ENCODE peak calls at places on chromosomes 12 and 14, in four cellular contexts. One of them, this sample, is unnamed.

GRCh38 chr14:96351986-96352385 is 11.2 kb downstream of the ATG2B start:
- DNase-seq in uterus: no peak
- DNase-seq in DND-41: no peak
- DNase-seq in left ventricle myocardium inferior: no peak
- DNase-seq in this sample: no peak

GRCh38 chr12:13125996-13126395 is 22.5 kb upstream of the GSG1 start:
- DNase-seq in uterus: no peak
- DNase-seq in left ventricle myocardium inferior: no peak
- DNase-seq in DND-41: no peak
- DNase-seq in this sample: no peak

GRCh38 chr14:55715889-55716288 is 135.9 kb downstream of the KTN1 start:
- DNase-seq in uterus: no peak
- DNase-seq in DND-41: no peak
- DNase-seq in left ventricle myocardium inferior: no peak
- DNase-seq in this sample: no peak

GRCh38 chr12:74538491-74539258 is 1.0 kb downstream of the ATXN7L3B start:
- DNase-seq in DND-41: peak
- DNase-seq in uterus: no peak
- DNase-seq in left ventricle myocardium inferior: no peak
- DNase-seq in this sample: no peak

GRCh38 chr12:113837059-113837458 is 129.1 kb downstream of the RBM19 start:
- DNase-seq in uterus: no peak
- DNase-seq in DND-41: no peak
- DNase-seq in left ventricle myocardium inferior: no peak
- DNase-seq in this sample: no peak

GRCh38 chr12:59122784-59123183 is 202.5 kb upstream of the LRIG3 start:
- DNase-seq in left ventricle myocardium inferior: no peak
- DNase-seq in uterus: no peak
- DNase-seq in DND-41: no peak
- DNase-seq in this sample: no peak

GRCh38 chr14:51167587-51168219 is 72.3 kb upstream of the TMX1 start:
- DNase-seq in uterus: no peak
- DNase-seq in left ventricle myocardium inferior: no peak
- DNase-seq in DND-41: no peak
- DNase-seq in this sample: no peak

GRCh38 chr12:2959194-2959507 is at the start of gene TEAD4:
- DNase-seq in DND-41: no peak
- DNase-seq in left ventricle myocardium inferior: peak
- DNase-seq in uterus: peak
- DNase-seq in this sample: no peak

GRCh38 chr14:52077261-52077984 is 8.6 kb upstream of the NID2 start:
- DNase-seq in DND-41: no peak
- DNase-seq in left ventricle myocardium inferior: no peak
- DNase-seq in uterus: no peak
- DNase-seq in this sample: no peak

GRCh38 chr14:104360522-104360921 is 219.0 kb upstream of the C14orf180 start:
- DNase-seq in uterus: no peak
- DNase-seq in left ventricle myocardium inferior: no peak
- DNase-seq in DND-41: no peak
- DNase-seq in this sample: peak

GRCh38 chr14:60807971-60808370 is 73.4 kb downstream of the MNAT1 start:
- DNase-seq in DND-41: no peak
- DNase-seq in left ventricle myocardium inferior: no peak
- DNase-seq in uterus: no peak
- DNase-seq in this sample: no peak

GRCh38 chr12:132026061-132026795 is 76.5 kb downstream of the EP400 start:
- DNase-seq in DND-41: no peak
- DNase-seq in uterus: no peak
- DNase-seq in left ventricle myocardium inferior: no peak
- DNase-seq in this sample: no peak

GRCh38 chr14:89915114-89915878 is 39.2 kb downstream of the EFCAB11 start:
- DNase-seq in uterus: peak
- DNase-seq in left ventricle myocardium inferior: peak
- DNase-seq in DND-41: peak
- DNase-seq in this sample: no peak

GRCh38 chr14:80504781-80505180 is 293.5 kb upstream of the DIO2 start:
- DNase-seq in DND-41: no peak
- DNase-seq in uterus: no peak
- DNase-seq in left ventricle myocardium inferior: no peak
- DNase-seq in this sample: no peak

GRCh38 chr12:26123482-26123980 is 1.3 kb downstream of the BHLHE41 start:
- DNase-seq in DND-41: no peak
- DNase-seq in left ventricle myocardium inferior: no peak
- DNase-seq in uterus: no peak
- DNase-seq in this sample: no peak

GRCh38 chr12:22409071-22409951 is 74.8 kb upstream of the ST8SIA1 start:
- DNase-seq in DND-41: no peak
- DNase-seq in left ventricle myocardium inferior: no peak
- DNase-seq in uterus: no peak
- DNase-seq in this sample: no peak

GRCh38 chr12:21940972-21941521 is at the start of gene ABCC9:
- DNase-seq in DND-41: no peak
- DNase-seq in left ventricle myocardium inferior: peak
- DNase-seq in uterus: peak
- DNase-seq in this sample: peak

GRCh38 chr14:91897121-91897701 is 29.9 kb upstream of the TC2N start:
- DNase-seq in DND-41: no peak
- DNase-seq in uterus: peak
- DNase-seq in left ventricle myocardium inferior: peak
- DNase-seq in this sample: peak
- H3K27ac ChIP-seq in DND-41: no peak
- H3K27ac ChIP-seq in uterus: peak
- H3K27ac ChIP-seq in left ventricle myocardium inferior: peak
- H3K27ac ChIP-seq in this sample: peak

GRCh38 chr12:1546931-1547640 is 47.3 kb downstream of the FBXL14 start:
- DNase-seq in uterus: no peak
- DNase-seq in DND-41: no peak
- DNase-seq in left ventricle myocardium inferior: no peak
- DNase-seq in this sample: no peak

GRCh38 chr12:1542599-1542998 is 51.8 kb downstream of the FBXL14 start:
- DNase-seq in uterus: no peak
- DNase-seq in left ventricle myocardium inferior: no peak
- DNase-seq in DND-41: no peak
- DNase-seq in this sample: no peak

GRCh38 chr12:1540690-1541089 is 53.7 kb downstream of the FBXL14 start:
- DNase-seq in DND-41: no peak
- DNase-seq in uterus: no peak
- DNase-seq in left ventricle myocardium inferior: no peak
- DNase-seq in this sample: no peak

GRCh38 chr12:1544991-1545700 is 49.2 kb downstream of the FBXL14 start:
- DNase-seq in left ventricle myocardium inferior: peak
- DNase-seq in uterus: no peak
- DNase-seq in DND-41: no peak
- DNase-seq in this sample: no peak
- TF ChIP-seq CTCF in left ventricle myocardium inferior: peak
- TF ChIP-seq CTCF in uterus: no peak
- TF ChIP-seq CTCF in DND-41: peak
- TF ChIP-seq CTCF in this sample: peak

DNA sequence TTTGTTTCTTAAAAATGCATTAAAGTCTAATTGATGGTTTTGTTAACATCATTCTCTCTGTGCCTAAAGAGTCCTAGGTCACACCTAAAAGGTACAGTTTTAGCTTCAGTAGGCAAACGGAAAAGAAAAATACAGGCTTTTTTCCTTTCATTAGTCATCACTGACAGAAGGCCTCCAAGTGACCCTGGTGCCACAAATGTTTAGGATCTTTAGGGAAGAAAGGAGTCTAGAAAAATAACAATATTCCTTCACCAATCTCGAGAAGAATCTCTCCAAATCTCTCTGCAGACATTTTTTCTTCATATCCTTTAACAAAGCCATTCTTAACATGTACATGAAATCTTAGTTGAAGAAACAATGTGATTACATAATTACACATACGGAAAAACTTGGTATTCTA is 2.0 kb downstream of the DENND5B start:
- DNase-seq in uterus: no peak
- DNase-seq in DND-41: no peak
- DNase-seq in left ventricle myocardium inferior: no peak
- DNase-seq in this sample: no peak
- H3K4me3 ChIP-seq in uterus: peak
- H3K4me3 ChIP-seq in DND-41: no peak
- H3K4me3 ChIP-seq in left ventricle myocardium inferior: peak
- H3K4me3 ChIP-seq in this sample: peak

GRCh38 chr12:52992699-52993557 is 13.3 kb upstream of the EIF4B start:
- DNase-seq in uterus: no peak
- DNase-seq in DND-41: no peak
- DNase-seq in left ventricle myocardium inferior: no peak
- DNase-seq in this sample: no peak
- H3K27ac ChIP-seq in uterus: no peak
- H3K27ac ChIP-seq in DND-41: no peak
- H3K27ac ChIP-seq in left ventricle myocardium inferior: no peak
- H3K27ac ChIP-seq in this sample: no peak

GRCh38 chr12:14186193-14186502 is 179.3 kb upstream of the ATF7IP start:
- DNase-seq in DND-41: no peak
- DNase-seq in left ventricle myocardium inferior: no peak
- DNase-seq in uterus: no peak
- DNase-seq in this sample: no peak
- TF ChIP-seq CTCF in DND-41: no peak
- TF ChIP-seq CTCF in left ventricle myocardium inferior: no peak
- TF ChIP-seq CTCF in uterus: no peak
- TF ChIP-seq CTCF in this sample: no peak

DNA sequence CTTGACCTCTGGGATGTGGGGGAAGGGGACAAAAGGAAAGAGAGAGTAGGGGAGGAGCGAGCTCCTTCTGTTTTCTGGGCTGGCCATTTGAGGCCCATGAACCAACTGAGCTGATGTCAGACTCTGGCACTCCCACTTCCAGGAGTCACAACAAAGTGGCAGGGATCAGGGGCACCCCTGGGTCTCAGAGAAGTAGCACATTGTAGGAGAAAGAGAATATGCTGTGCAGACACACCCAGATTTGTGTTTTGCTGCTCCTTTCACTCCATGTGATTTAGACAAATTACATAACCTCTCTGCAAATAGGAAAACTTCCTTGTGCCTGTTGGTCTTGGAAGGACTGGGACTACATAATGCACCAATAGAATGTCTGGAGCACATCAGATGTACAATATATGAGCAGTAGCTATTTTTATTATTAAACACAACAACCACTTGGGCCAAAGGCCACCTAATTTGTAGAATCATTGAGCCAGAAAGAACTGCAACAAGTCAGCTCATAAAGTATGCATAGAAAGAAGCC is 265.5 kb downstream of the ZFP36L1 start:
- DNase-seq in uterus: no peak
- DNase-seq in DND-41: no peak
- DNase-seq in left ventricle myocardium inferior: no peak
- DNase-seq in this sample: no peak
- H3K4me3 ChIP-seq in uterus: no peak
- H3K4me3 ChIP-seq in DND-41: no peak
- H3K4me3 ChIP-seq in left ventricle myocardium inferior: no peak
- H3K4me3 ChIP-seq in this sample: no peak

DNA sequence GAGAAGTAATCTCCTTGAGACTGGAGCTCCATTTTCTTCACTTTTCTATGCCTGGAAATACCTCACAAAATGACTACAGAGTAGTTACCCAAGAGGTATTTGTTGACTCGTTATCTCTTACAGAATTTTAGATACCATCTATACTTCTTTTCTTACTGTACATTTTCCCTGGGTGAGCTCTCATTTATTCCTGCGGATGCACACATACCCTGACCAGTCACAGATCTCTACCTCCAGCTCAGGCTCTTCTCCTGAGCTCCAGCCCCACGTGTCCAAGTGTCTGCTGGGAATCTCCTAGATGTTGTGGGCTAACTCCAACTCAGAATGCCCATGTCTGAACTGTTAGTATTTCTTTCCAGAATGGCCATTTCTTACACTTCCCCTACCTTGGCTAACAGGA is 403.1 kb downstream of the RAD51B start:
- DNase-seq in uterus: no peak
- DNase-seq in left ventricle myocardium inferior: no peak
- DNase-seq in DND-41: no peak
- DNase-seq in this sample: no peak
- H3K27ac ChIP-seq in uterus: peak
- H3K27ac ChIP-seq in left ventricle myocardium inferior: no peak
- H3K27ac ChIP-seq in DND-41: no peak
- H3K27ac ChIP-seq in this sample: no peak

GRCh38 chr14:72291908-72292688 is 359.9 kb downstream of the RGS6 start:
- DNase-seq in left ventricle myocardium inferior: no peak
- DNase-seq in DND-41: peak
- DNase-seq in uterus: no peak
- DNase-seq in this sample: no peak

DNA sequence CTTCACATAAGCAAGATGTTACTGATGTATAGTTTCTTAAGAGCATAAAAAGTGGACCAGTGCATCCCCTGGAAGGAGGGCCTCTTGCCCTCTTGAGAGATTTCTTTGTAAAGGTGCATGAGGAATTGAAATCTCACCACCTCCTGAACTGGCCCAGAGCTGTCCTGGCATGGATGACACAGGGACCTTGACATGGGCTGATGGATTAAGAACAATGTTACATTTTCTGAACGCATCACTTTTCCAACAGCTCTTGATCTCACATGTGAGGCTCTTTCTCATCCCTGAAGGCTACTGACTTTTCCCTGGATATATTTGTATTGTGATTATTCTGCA is 360.4 kb downstream of the RGS6 start:
- DNase-seq in uterus: no peak
- DNase-seq in left ventricle myocardium inferior: no peak
- DNase-seq in DND-41: no peak
- DNase-seq in this sample: no peak
- TF ChIP-seq CTCF in uterus: no peak
- TF ChIP-seq CTCF in left ventricle myocardium inferior: peak
- TF ChIP-seq CTCF in DND-41: no peak
- TF ChIP-seq CTCF in this sample: no peak

DNA sequence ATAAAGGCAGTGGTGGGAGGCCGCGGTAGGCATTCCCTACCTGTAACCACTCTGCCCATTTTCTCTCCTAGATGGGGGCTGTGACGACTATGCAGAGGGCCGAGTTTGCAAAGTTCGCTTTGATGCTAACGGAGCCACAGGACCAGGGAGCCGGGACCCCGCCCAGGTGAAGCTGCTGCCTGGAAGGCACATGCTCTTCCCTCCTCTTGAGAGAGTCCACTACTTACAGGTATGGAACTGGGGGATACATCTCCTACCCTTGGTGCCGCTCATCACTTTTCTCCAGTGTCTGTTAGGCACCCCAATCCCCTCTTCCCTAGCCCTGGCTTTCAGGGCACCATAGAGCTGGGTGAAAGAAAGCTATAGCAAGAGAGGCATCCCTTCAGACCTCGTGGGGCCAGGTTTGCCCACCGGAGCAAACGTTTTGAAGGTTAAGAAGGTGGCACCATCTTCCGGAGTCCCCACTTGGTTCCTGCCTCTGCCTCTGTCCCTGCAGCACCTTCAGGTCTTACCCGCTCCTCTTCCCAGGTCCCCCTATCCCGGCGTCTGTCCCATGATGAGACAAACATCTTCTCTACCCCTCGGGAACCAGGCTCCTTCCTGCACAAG is 2.0 kb upstream of the P3H3 start:
- DNase-seq in DND-41: no peak
- DNase-seq in left ventricle myocardium inferior: no peak
- DNase-seq in uterus: no peak
- DNase-seq in this sample: no peak
- H3K4me3 ChIP-seq in DND-41: no peak
- H3K4me3 ChIP-seq in left ventricle myocardium inferior: no peak
- H3K4me3 ChIP-seq in uterus: no peak
- H3K4me3 ChIP-seq in this sample: no peak

DNA sequence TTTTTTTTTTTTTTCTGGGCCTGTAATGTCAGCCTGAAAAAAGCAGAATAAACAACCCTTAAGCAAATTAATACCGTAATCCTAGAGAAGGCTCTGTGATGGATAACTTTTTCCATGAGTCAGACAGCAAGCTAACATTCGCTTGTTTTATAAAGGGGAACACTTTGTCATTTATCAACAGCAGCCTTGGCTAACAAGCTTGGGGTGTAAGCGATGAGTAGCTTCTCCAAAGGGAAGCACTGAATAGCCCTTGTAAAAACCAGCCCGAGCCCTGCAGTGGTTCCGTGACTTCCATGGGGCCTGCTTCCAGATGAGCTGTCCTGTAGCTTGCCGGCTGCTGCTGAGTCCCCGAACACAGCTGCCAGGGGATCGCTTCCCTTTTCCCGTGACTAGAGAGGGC is 29.6 kb downstream of the CD9 start:
- DNase-seq in uterus: peak
- DNase-seq in DND-41: no peak
- DNase-seq in left ventricle myocardium inferior: peak
- DNase-seq in this sample: no peak
- H3K27ac ChIP-seq in uterus: peak
- H3K27ac ChIP-seq in DND-41: no peak
- H3K27ac ChIP-seq in left ventricle myocardium inferior: peak
- H3K27ac ChIP-seq in this sample: peak